ENCODE peak calls at places on chromosomes 4 and X, in eight cellular contexts. W is thyroid gland, G is K562, L is AG10803, K is uterus, D is transverse colon, Z is psoas muscle, B is PC-9. P is an unnamed sample.

GRCh38 chr4:141077611-141078225 is 55.6 kb downstream of the RNF150 start:
- DNase-seq in Z (no peak), B (no peak), D (no peak), G (no peak), K (no peak), L (no peak), W (peak), P (no peak)

GRCh38 chr4:82774711-82775171 is 23.9 kb downstream of the SCD5 start:
- DNase-seq in W (peak), Z (no peak), D (no peak), B (no peak), L (peak), K (no peak), G (no peak), P (peak)

GRCh38 chr4:82785248-82786003 is 13.2 kb downstream of the SCD5 start:
- DNase-seq in B (peak), D (no peak), W (no peak), Z (no peak), L (peak), G (no peak), K (no peak), P (no peak)

GRCh38 chr4:112951362-112951962 is 98.0 kb upstream of the ANK2 start:
- DNase-seq in K (no peak), Z (no peak), B (no peak), L (peak), D (no peak), W (no peak), G (no peak), P (no peak)

GRCh38 chrX:116417214-116417613 is 19.2 kb upstream of the SLC6A14 start:
- DNase-seq in K (no peak), Z (no peak), B (no peak), D (no peak), G (no peak), L (no peak), W (peak), P (no peak)

GRCh38 chrX:124426824-124427223 is 80.5 kb downstream of the SH2D1A start:
- DNase-seq in L (no peak), G (no peak), W (no peak), Z (no peak), D (no peak), B (no peak), K (no peak), P (no peak)

GRCh38 chrX:29992083-29992482 is 223.3 kb upstream of the MAGEB2 start:
- DNase-seq in G (no peak), D (no peak), B (no peak), Z (no peak), L (no peak), W (no peak), K (no peak), P (no peak)

GRCh38 chrX:154541896-154542722 is 4.5 kb downstream of the G6PD start:
- DNase-seq in K (peak), W (peak), Z (peak), L (peak), B (peak), G (peak), D (peak), P (peak)

GRCh38 chrX:23742174-23742692 is 843 bp downstream of the ACOT9 start:
- DNase-seq in G (peak), L (peak), K (peak), W (peak), Z (peak), B (peak), D (peak), P (peak)

GRCh38 chr4:60133414-60133813 is 1066.7 kb upstream of the ADGRL3 start:
- DNase-seq in G (no peak), K (no peak), B (no peak), D (no peak), L (no peak), Z (no peak), W (no peak), P (no peak)

GRCh38 chr4:171279131-171279530 is 534.1 kb upstream of the GALNTL6 start:
- DNase-seq in D (no peak), K (no peak), G (no peak), Z (no peak), B (no peak), L (no peak), W (no peak), P (no peak)

GRCh38 chr4:17865866-17866363 is 55.1 kb downstream of the NCAPG start:
- DNase-seq in Z (no peak), W (no peak), K (no peak), D (no peak), L (no peak), G (no peak), B (no peak), P (no peak)

GRCh38 chr4:90127223-90127705 is at the start of gene CCSER1:
- DNase-seq in L (peak), Z (peak), K (peak), D (peak), W (peak), G (no peak), B (peak), P (peak)

GRCh38 chr4:128684031-128684430 is 125.5 kb upstream of the JADE1 start:
- DNase-seq in W (no peak), Z (no peak), B (no peak), D (no peak), G (no peak), K (no peak), L (no peak), P (no peak)

GRCh38 chr4:128688025-128688721 is 121.3 kb upstream of the JADE1 start:
- DNase-seq in B (no peak), D (no peak), Z (no peak), G (no peak), K (no peak), L (no peak), W (no peak), P (no peak)

GRCh38 chr4:128686810-128687209 is 122.7 kb upstream of the JADE1 start:
- DNase-seq in G (no peak), B (no peak), Z (no peak), D (no peak), L (no peak), K (no peak), W (no peak), P (no peak)

GRCh38 chr4:128688846-128689467 is 120.5 kb upstream of the JADE1 start:
- DNase-seq in D (no peak), K (no peak), B (no peak), L (no peak), W (no peak), G (no peak), Z (no peak), P (no peak)

DNA sequence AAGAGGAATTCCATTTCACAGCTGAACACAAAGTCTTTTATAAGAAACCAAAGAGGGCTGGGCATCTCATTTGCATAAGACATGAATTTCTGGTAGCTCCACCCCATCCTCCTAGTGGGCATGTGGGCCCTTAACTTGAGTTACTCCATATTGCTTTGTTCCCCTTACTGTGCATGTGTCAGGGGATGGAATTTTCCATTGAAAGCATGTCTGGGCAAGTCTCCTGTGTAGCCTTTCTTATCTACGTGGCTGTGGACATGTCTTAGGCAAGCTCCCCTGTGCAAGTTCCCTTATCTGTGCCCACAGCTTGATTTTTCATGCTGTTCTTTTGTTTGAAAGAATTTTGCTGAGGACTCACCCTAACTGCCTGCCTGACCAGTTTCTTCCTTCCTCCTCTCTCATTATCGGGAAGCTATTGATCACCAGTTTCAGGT is 123.5 kb upstream of the JADE1 start:
- DNase-seq in W (no peak), B (no peak), L (no peak), K (no peak), D (no peak), Z (no peak), G (no peak), P (no peak)
- H3K4me3 ChIP-seq in W (no peak), B (no peak), L (no peak), K (no peak), D (no peak), Z (no peak), G (no peak), P (no peak)

DNA sequence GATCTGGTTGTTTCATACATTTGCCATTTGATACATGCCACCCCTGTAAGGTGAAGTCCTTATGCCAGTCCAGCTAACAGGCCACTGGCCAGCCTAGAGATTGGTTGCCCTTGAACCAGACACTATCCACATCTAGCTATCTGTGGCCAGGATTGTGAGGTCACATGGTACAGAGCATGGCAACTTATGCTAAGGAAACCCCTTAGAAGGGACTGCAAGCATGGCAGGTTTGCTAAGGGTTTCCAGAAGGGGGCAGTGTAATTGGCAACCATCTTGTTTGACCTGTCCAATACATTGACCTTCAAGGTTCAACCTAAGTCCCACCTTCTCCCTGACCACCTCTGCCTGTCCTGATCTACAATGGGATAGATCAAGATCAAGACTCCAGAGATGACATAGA is 47.5 kb downstream of the SMC1A start:
- DNase-seq in G (peak), L (no peak), D (no peak), K (no peak), B (no peak), W (no peak), Z (no peak), P (no peak)
- TF ChIP-seq CTCF in G (peak), L (no peak), D (no peak), K (no peak), B (no peak), W (no peak), Z (no peak), P (no peak)

GRCh38 chr4:173057442-173057841 is 111.2 kb upstream of the GALNT7 start:
- DNase-seq in W (no peak), Z (no peak), L (no peak), K (no peak), D (no peak), B (no peak), G (no peak), P (no peak)

GRCh38 chr4:173056708-173057107 is 111.9 kb upstream of the GALNT7 start:
- DNase-seq in L (no peak), D (no peak), B (no peak), G (no peak), W (no peak), Z (no peak), K (no peak), P (no peak)

GRCh38 chr4:173061160-173061559 is 107.5 kb upstream of the GALNT7 start:
- DNase-seq in K (no peak), G (no peak), W (no peak), B (no peak), Z (no peak), L (no peak), D (no peak), P (no peak)

GRCh38 chr4:173056271-173056670 is 112.3 kb upstream of the GALNT7 start:
- DNase-seq in G (no peak), B (no peak), L (no peak), K (no peak), D (no peak), Z (no peak), W (no peak), P (no peak)

GRCh38 chr4:173057906-173058305 is 110.7 kb upstream of the GALNT7 start:
- DNase-seq in G (no peak), Z (no peak), L (no peak), B (no peak), W (no peak), K (no peak), D (no peak), P (no peak)
- H3K4me3 ChIP-seq in G (no peak), Z (no peak), L (no peak), B (no peak), W (no peak), K (no peak), D (no peak), P (no peak)

GRCh38 chrX:64885850-64886249 is 90.4 kb downstream of the ZC4H2 start:
- DNase-seq in W (peak), L (no peak), D (peak), K (no peak), B (peak), Z (no peak), G (peak), P (peak)
- TF ChIP-seq CTCF in W (no peak), L (peak), D (peak), K (no peak), B (peak), Z (peak), G (peak), P (no peak)

GRCh38 chrX:76148753-76149152 is 24.1 kb upstream of the PBDC1 start:
- DNase-seq in D (peak), L (peak), W (peak), B (peak), Z (peak), K (peak), G (no peak), P (peak)
- H3K4me3 ChIP-seq in D (no peak), L (peak), W (no peak), B (peak), Z (peak), K (peak), G (no peak), P (no peak)

DNA sequence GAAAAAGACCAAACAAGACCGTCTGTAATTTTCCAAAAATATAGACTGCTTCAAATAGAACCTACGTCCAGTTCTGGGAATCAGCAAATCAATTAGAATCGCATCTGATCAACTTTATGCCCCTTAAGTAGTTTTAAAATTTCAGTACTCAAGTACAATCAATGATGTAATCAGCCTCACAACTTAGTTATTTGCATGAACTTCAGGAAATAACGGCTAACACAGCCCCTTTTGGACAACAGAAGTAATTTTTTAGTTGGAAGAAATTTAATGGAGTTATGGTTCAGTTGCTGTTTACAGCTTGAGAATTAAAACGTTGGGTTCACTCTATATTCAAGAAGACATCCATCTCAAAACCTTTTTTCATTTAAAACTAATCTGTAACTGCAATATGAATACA is 1.1 kb downstream of the TAPT1 start:
- DNase-seq in W (no peak), G (no peak), B (no peak), L (peak), K (no peak), Z (no peak), D (no peak), P (no peak)
- TF ChIP-seq CTCF in W (no peak), G (no peak), B (no peak), L (peak), K (no peak), Z (no peak), D (no peak), P (no peak)

DNA sequence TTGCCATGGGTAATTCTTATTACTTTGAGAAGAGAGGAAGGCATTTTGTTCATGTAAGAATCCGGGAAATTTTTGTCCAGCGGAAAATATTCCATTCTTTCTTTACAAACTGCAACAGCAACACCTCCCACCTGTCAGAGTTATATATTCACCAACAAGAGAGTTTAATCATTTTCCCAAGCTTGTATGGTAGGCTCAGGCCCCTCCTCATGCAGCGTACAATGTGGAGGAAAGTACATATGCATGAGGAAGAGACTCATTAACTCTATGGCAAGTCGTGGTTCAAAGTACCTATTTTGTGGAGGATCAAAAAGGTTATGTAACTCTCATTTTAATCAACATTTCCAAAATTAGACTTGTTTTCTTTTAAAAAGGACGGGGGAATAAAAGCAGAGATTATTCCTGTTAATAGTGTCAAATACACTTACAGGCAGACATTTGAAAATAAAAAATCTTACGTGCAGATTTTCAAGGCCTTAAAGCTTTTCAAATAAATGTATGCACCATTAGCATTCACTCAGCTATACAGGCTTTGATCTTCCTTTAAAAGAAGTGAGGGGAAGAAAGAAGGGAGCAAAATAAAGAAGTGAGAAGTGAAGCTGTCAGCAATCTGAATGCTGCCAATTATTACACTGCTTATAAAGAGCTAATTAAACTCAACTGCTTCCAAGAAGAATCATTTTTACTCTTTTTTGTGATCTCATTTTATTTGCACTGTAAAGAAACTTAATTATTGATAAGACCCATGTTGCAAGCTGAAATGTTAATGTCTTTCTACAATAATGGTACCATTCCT is 204.8 kb downstream of the FAT4 start:
- DNase-seq in W (no peak), L (no peak), Z (no peak), K (no peak), G (no peak), B (no peak), D (no peak), P (no peak)
- H3K4me3 ChIP-seq in W (no peak), L (no peak), Z (no peak), K (no peak), G (no peak), B (no peak), D (no peak), P (no peak)

DNA sequence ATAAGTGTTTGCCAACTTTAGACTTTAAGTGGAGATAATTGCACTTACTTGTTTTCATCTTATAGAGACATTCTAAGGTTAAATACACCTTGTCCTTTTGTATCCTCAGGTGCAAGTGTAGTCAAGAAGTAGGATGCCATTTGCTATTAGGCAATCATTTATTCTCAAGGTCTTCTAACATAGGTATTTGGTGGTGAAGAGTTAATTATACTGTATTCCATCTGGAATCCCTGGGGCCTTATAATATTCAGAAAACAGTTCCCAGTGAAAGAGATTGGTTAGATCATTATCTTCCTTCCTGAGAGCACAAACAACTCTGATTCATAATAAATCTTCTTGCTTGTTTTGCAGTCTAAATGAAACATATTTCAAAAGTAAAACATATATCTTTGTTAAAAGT is 23.6 kb downstream of the SULT1E1 start:
- DNase-seq in D (no peak), G (no peak), Z (no peak), B (no peak), W (no peak), K (no peak), L (no peak), P (no peak)
- TF ChIP-seq CTCF in D (no peak), G (no peak), Z (no peak), B (no peak), W (no peak), K (no peak), L (no peak), P (no peak)

P was measured in testis.